ENCODE peak calls at places on chromosome 20, in eight cellular contexts. M is fibroblast of mammary gland, E is left cardiac atrium, G is HCT116, O is myocyte, D is ureter, I is NCI-H1436, P is neural crest cell. F is an unnamed sample.

GRCh38 chr20:33644313-33645071 is 17.6 kb upstream of the C20orf144 start:
- DNase-seq in P (no peak), M (no peak), D (no peak), I (no peak), E (no peak), O (no peak), G (no peak), F (no peak)

GRCh38 chr20:23334111-23334510 is 16.5 kb upstream of the NXT1 start:
- DNase-seq in E (no peak), G (no peak), M (no peak), O (no peak), P (no peak), D (no peak), I (no peak), F (no peak)

GRCh38 chr20:52056203-52057062 is 135.1 kb downstream of the ZFP64 start:
- DNase-seq in D (no peak), E (no peak), G (peak), M (peak), I (no peak), P (no peak), O (no peak), F (no peak)

GRCh38 chr20:32448306-32449056 is 90.3 kb downstream of the ASXL1 start:
- DNase-seq in D (no peak), I (no peak), P (no peak), G (no peak), M (no peak), E (no peak), O (no peak), F (no peak)

GRCh38 chr20:44010162-44010704 is 95.6 kb downstream of the TOX2 start:
- DNase-seq in P (no peak), E (no peak), I (peak), G (no peak), O (no peak), M (no peak), D (no peak), F (no peak)

GRCh38 chr20:59643616-59644061 is 39.3 kb downstream of the PHACTR3 start:
- DNase-seq in G (no peak), I (no peak), M (no peak), P (no peak), O (no peak), E (no peak), D (no peak), F (no peak)

GRCh38 chr20:54727490-54727889 is 252.1 kb downstream of the DOK5 start:
- DNase-seq in M (no peak), D (no peak), I (no peak), O (no peak), E (no peak), G (no peak), P (no peak), F (no peak)

GRCh38 chr20:51533291-51534172 is 9.0 kb downstream of the NFATC2 start:
- DNase-seq in G (peak), P (no peak), M (peak), E (no peak), O (peak), D (no peak), I (no peak), F (no peak)

GRCh38 chr20:21315138-21315537 is 12.0 kb downstream of the XRN2 start:
- DNase-seq in O (peak), M (peak), D (no peak), I (no peak), E (no peak), G (no peak), P (no peak), F (no peak)

GRCh38 chr20:11001767-11002540 is 328.2 kb upstream of the JAG1 start:
- DNase-seq in E (peak), P (no peak), G (peak), M (peak), O (peak), D (peak), I (no peak), F (no peak)

GRCh38 chr20:50027611-50028105 is 44.9 kb downstream of the SNAI1 start:
- DNase-seq in I (no peak), M (peak), G (no peak), O (peak), P (no peak), D (peak), E (peak), F (no peak)

GRCh38 chr20:53896041-53896440 is 174.4 kb downstream of the BCAS1 start:
- DNase-seq in I (no peak), O (no peak), D (no peak), E (no peak), M (no peak), P (no peak), G (no peak), F (no peak)

GRCh38 chr20:47241345-47241781 is 115.1 kb downstream of the ZMYND8 start:
- DNase-seq in I (no peak), E (no peak), P (no peak), G (no peak), O (peak), M (peak), D (no peak), F (no peak)

GRCh38 chr20:32574296-32575226 is 10.6 kb downstream of the NOL4L start:
- DNase-seq in E (peak), D (no peak), O (peak), G (no peak), I (no peak), M (peak), P (no peak), F (no peak)

GRCh38 chr20:64003970-64004725 is 23.2 kb downstream of the PRPF6 start:
- DNase-seq in D (no peak), G (no peak), E (no peak), I (no peak), P (no peak), O (no peak), M (no peak), F (no peak)

GRCh38 chr20:5658897-5659296 is 91.3 kb upstream of the SHLD1 start:
- DNase-seq in I (no peak), O (peak), M (peak), P (peak), E (peak), G (no peak), D (peak), F (no peak)

GRCh38 chr20:34624628-34625027 is 52.3 kb downstream of the PIGU start:
- DNase-seq in I (no peak), M (no peak), P (peak), E (no peak), D (peak), O (no peak), G (no peak), F (no peak)

GRCh38 chr20:24522452-24523330 is 53.3 kb downstream of the SYNDIG1 start:
- DNase-seq in P (no peak), M (no peak), I (no peak), E (no peak), G (no peak), D (no peak), O (no peak), F (no peak)

GRCh38 chr20:62052336-62052841 is 13.3 kb downstream of the TAF4 start:
- DNase-seq in D (no peak), M (no peak), O (no peak), P (no peak), I (no peak), G (no peak), E (no peak), F (no peak)

GRCh38 chr20:41249371-41249770 is 68.2 kb downstream of the ZHX3 start:
- DNase-seq in E (peak), D (peak), O (peak), M (peak), I (no peak), P (peak), G (no peak), F (peak)

GRCh38 chr20:7586481-7586880 is 353.8 kb downstream of the HAO1 start:
- DNase-seq in E (no peak), D (no peak), O (no peak), P (no peak), I (no peak), G (no peak), M (no peak), F (no peak)

GRCh38 chr20:23260181-23260840 is 90.3 kb upstream of the NXT1 start:
- DNase-seq in O (no peak), G (no peak), I (no peak), P (no peak), M (no peak), D (no peak), E (no peak), F (no peak)

GRCh38 chr20:33724439-33725094 is 4.5 kb upstream of the PXMP4 start:
- DNase-seq in P (no peak), G (no peak), E (no peak), O (no peak), I (no peak), D (no peak), M (peak), F (no peak)

GRCh38 chr20:3174442-3175263 is 1.3 kb upstream of the LZTS3 start:
- DNase-seq in E (no peak), O (no peak), I (no peak), D (no peak), G (peak), P (no peak), M (peak), F (no peak)

GRCh38 chr20:47730744-47731143 is 54.5 kb downstream of the SULF2 start:
- DNase-seq in I (no peak), O (no peak), D (no peak), E (no peak), M (no peak), P (no peak), G (no peak), F (no peak)

GRCh38 chr20:1490643-1491042 is 577 bp downstream of the SIRPB2 start:
- DNase-seq in O (no peak), G (no peak), P (no peak), M (no peak), D (no peak), E (no peak), I (no peak), F (no peak)

GRCh38 chr20:17315491-17316231 is 88.8 kb downstream of the PCSK2 start:
- DNase-seq in P (no peak), I (no peak), E (no peak), M (no peak), O (no peak), D (no peak), G (no peak), F (no peak)

GRCh38 chr20:48041078-48041780 is 255.9 kb upstream of the SULF2 start:
- DNase-seq in M (no peak), D (no peak), P (no peak), O (no peak), I (no peak), E (no peak), G (no peak), F (no peak)